ENCODE peak calls at places on chromosomes 12 and 14, in eight cellular contexts. One of them, this sample, is unnamed.
A peak's percentile ranks its signal among the peaks of the same experiment; 100 is the strongest.

GRCh38 chr12:123763093-123763492 is 992 bp downstream of the DNAH10 start:
- DNase-seq in GDM1: no peak
- DNase-seq in left lung: no peak
- DNase-seq in NCI-H774: no peak
- DNase-seq in AML-193: no peak
- DNase-seq in MCF 10A: no peak
- DNase-seq in dermis blood vessel endothelial cell: no peak
- DNase-seq in dorsolateral prefrontal cortex: no peak
- DNase-seq in this sample: no peak

GRCh38 chr14:56217380-56218045 is 99.3 kb downstream of the PELI2 start:
- DNase-seq in NCI-H774: no peak
- DNase-seq in dermis blood vessel endothelial cell: no peak
- DNase-seq in dorsolateral prefrontal cortex: no peak
- DNase-seq in GDM1: no peak
- DNase-seq in MCF 10A: no peak
- DNase-seq in AML-193: no peak
- DNase-seq in left lung: no peak
- DNase-seq in this sample: no peak

GRCh38 chr14:98894600-98894999 is 377.4 kb downstream of the BCL11B start:
- DNase-seq in dorsolateral prefrontal cortex: no peak
- DNase-seq in MCF 10A: no peak
- DNase-seq in NCI-H774: no peak
- DNase-seq in left lung: no peak
- DNase-seq in AML-193: no peak
- DNase-seq in GDM1: no peak
- DNase-seq in dermis blood vessel endothelial cell: no peak
- DNase-seq in this sample: no peak

GRCh38 chr14:56379956-56380355 is 199.6 kb upstream of the TMEM260 start:
- DNase-seq in dorsolateral prefrontal cortex: no peak
- DNase-seq in left lung: no peak
- DNase-seq in GDM1: no peak
- DNase-seq in MCF 10A: peak; percentile 40
- DNase-seq in dermis blood vessel endothelial cell: no peak
- DNase-seq in AML-193: no peak
- DNase-seq in NCI-H774: no peak
- DNase-seq in this sample: no peak

GRCh38 chr12:123916729-123917128 is 55.9 kb downstream of the CCDC92 start:
- DNase-seq in dermis blood vessel endothelial cell: no peak
- DNase-seq in dorsolateral prefrontal cortex: no peak
- DNase-seq in GDM1: no peak
- DNase-seq in AML-193: no peak
- DNase-seq in left lung: no peak
- DNase-seq in NCI-H774: no peak
- DNase-seq in MCF 10A: peak; percentile 48
- DNase-seq in this sample: no peak

GRCh38 chr14:49999216-49999761 is 106.4 kb downstream of the ARF6 start:
- DNase-seq in AML-193: peak; percentile 78
- DNase-seq in GDM1: peak; percentile 90
- DNase-seq in left lung: peak; percentile 87
- DNase-seq in MCF 10A: peak; percentile 76
- DNase-seq in dermis blood vessel endothelial cell: peak; percentile 84
- DNase-seq in NCI-H774: no peak
- DNase-seq in dorsolateral prefrontal cortex: peak; percentile 44
- DNase-seq in this sample: no peak

GRCh38 chr12:100267603-100268281 is 765 bp downstream of the SCYL2 start:
- DNase-seq in dorsolateral prefrontal cortex: no peak
- DNase-seq in dermis blood vessel endothelial cell: peak; percentile 50
- DNase-seq in NCI-H774: no peak
- DNase-seq in GDM1: no peak
- DNase-seq in left lung: no peak
- DNase-seq in AML-193: no peak
- DNase-seq in MCF 10A: peak; percentile 40
- DNase-seq in this sample: no peak

GRCh38 chr14:72609205-72609916 is 284.5 kb downstream of the DPF3 start:
- DNase-seq in AML-193: no peak
- DNase-seq in dermis blood vessel endothelial cell: no peak
- DNase-seq in NCI-H774: no peak
- DNase-seq in left lung: no peak
- DNase-seq in MCF 10A: no peak
- DNase-seq in dorsolateral prefrontal cortex: no peak
- DNase-seq in GDM1: no peak
- DNase-seq in this sample: no peak

GRCh38 chr12:20436367-20436766 is 68.0 kb downstream of the PDE3A start:
- DNase-seq in AML-193: no peak
- DNase-seq in GDM1: no peak
- DNase-seq in dorsolateral prefrontal cortex: no peak
- DNase-seq in NCI-H774: no peak
- DNase-seq in dermis blood vessel endothelial cell: peak; percentile 78
- DNase-seq in MCF 10A: no peak
- DNase-seq in left lung: no peak
- DNase-seq in this sample: no peak

GRCh38 chr14:36217732-36218131 is 41.2 kb upstream of the PTCSC3 start:
- DNase-seq in GDM1: no peak
- DNase-seq in left lung: no peak
- DNase-seq in AML-193: no peak
- DNase-seq in dorsolateral prefrontal cortex: no peak
- DNase-seq in NCI-H774: no peak
- DNase-seq in MCF 10A: peak; percentile 64
- DNase-seq in dermis blood vessel endothelial cell: no peak
- DNase-seq in this sample: no peak

GRCh38 chr14:95227279-95227860 is 70.0 kb upstream of the DICER1 start:
- DNase-seq in left lung: no peak
- DNase-seq in NCI-H774: no peak
- DNase-seq in AML-193: no peak
- DNase-seq in dermis blood vessel endothelial cell: peak; percentile 13
- DNase-seq in dorsolateral prefrontal cortex: no peak
- DNase-seq in MCF 10A: no peak
- DNase-seq in GDM1: no peak
- DNase-seq in this sample: peak; percentile 34

GRCh38 chr12:131530427-131530826 is 180.5 kb upstream of the SFSWAP start:
- DNase-seq in GDM1: no peak
- DNase-seq in NCI-H774: no peak
- DNase-seq in MCF 10A: no peak
- DNase-seq in left lung: no peak
- DNase-seq in dermis blood vessel endothelial cell: no peak
- DNase-seq in dorsolateral prefrontal cortex: no peak
- DNase-seq in AML-193: no peak
- DNase-seq in this sample: no peak

GRCh38 chr14:74038015-74038859 is 19.1 kb downstream of the BBOF1 start:
- DNase-seq in MCF 10A: peak; percentile 65
- DNase-seq in AML-193: peak; percentile 71
- DNase-seq in GDM1: peak; percentile 11
- DNase-seq in left lung: no peak
- DNase-seq in NCI-H774: no peak
- DNase-seq in dermis blood vessel endothelial cell: peak; percentile 75
- DNase-seq in dorsolateral prefrontal cortex: no peak
- DNase-seq in this sample: no peak

GRCh38 chr12:51181558-51181957 is 8.6 kb upstream of the TFCP2 start:
- DNase-seq in dermis blood vessel endothelial cell: no peak
- DNase-seq in MCF 10A: no peak
- DNase-seq in AML-193: no peak
- DNase-seq in NCI-H774: no peak
- DNase-seq in GDM1: no peak
- DNase-seq in left lung: no peak
- DNase-seq in dorsolateral prefrontal cortex: no peak
- DNase-seq in this sample: no peak

GRCh38 chr14:100022772-100023451 is 42.3 kb upstream of the EVL start:
- DNase-seq in dorsolateral prefrontal cortex: no peak
- DNase-seq in dermis blood vessel endothelial cell: no peak
- DNase-seq in AML-193: no peak
- DNase-seq in NCI-H774: no peak
- DNase-seq in left lung: no peak
- DNase-seq in MCF 10A: no peak
- DNase-seq in GDM1: no peak
- DNase-seq in this sample: no peak

GRCh38 chr14:75803768-75804167 is 142.7 kb downstream of the TTLL5 start:
- DNase-seq in dermis blood vessel endothelial cell: no peak
- DNase-seq in left lung: peak; percentile 70
- DNase-seq in GDM1: no peak
- DNase-seq in AML-193: no peak
- DNase-seq in NCI-H774: no peak
- DNase-seq in MCF 10A: no peak
- DNase-seq in dorsolateral prefrontal cortex: no peak
- DNase-seq in this sample: no peak

GRCh38 chr12:54125950-54126695 is 62.7 kb downstream of the SMUG1 start:
- DNase-seq in left lung: no peak
- DNase-seq in AML-193: no peak
- DNase-seq in dorsolateral prefrontal cortex: no peak
- DNase-seq in MCF 10A: peak; percentile 34
- DNase-seq in NCI-H774: no peak
- DNase-seq in GDM1: no peak
- DNase-seq in dermis blood vessel endothelial cell: no peak
- DNase-seq in this sample: no peak

GRCh38 chr14:55285048-55285652 is 13.9 kb downstream of the FBXO34 start:
- DNase-seq in MCF 10A: no peak
- DNase-seq in AML-193: no peak
- DNase-seq in dermis blood vessel endothelial cell: no peak
- DNase-seq in dorsolateral prefrontal cortex: no peak
- DNase-seq in GDM1: no peak
- DNase-seq in NCI-H774: no peak
- DNase-seq in left lung: no peak
- DNase-seq in this sample: no peak

GRCh38 chr12:27907766-27908165 is 64.8 kb downstream of the PTHLH start:
- DNase-seq in left lung: no peak
- DNase-seq in dorsolateral prefrontal cortex: no peak
- DNase-seq in NCI-H774: no peak
- DNase-seq in AML-193: no peak
- DNase-seq in MCF 10A: no peak
- DNase-seq in dermis blood vessel endothelial cell: no peak
- DNase-seq in GDM1: no peak
- DNase-seq in this sample: no peak

GRCh38 chr14:53156238-53156637 is 3.1 kb upstream of the DDHD1 start:
- DNase-seq in AML-193: no peak
- DNase-seq in dorsolateral prefrontal cortex: no peak
- DNase-seq in GDM1: no peak
- DNase-seq in dermis blood vessel endothelial cell: no peak
- DNase-seq in MCF 10A: no peak
- DNase-seq in NCI-H774: peak; percentile 17
- DNase-seq in left lung: no peak
- DNase-seq in this sample: no peak

GRCh38 chr12:107340920-107341319 is 247.6 kb upstream of the CRY1 start:
- DNase-seq in GDM1: no peak
- DNase-seq in dorsolateral prefrontal cortex: no peak
- DNase-seq in NCI-H774: no peak
- DNase-seq in dermis blood vessel endothelial cell: no peak
- DNase-seq in left lung: no peak
- DNase-seq in AML-193: no peak
- DNase-seq in MCF 10A: no peak
- DNase-seq in this sample: no peak

GRCh38 chr12:122869207-122869973 is 26.5 kb downstream of the VPS37B start:
- DNase-seq in GDM1: no peak
- DNase-seq in AML-193: no peak
- DNase-seq in dermis blood vessel endothelial cell: no peak
- DNase-seq in NCI-H774: no peak
- DNase-seq in left lung: no peak
- DNase-seq in MCF 10A: no peak
- DNase-seq in dorsolateral prefrontal cortex: no peak
- DNase-seq in this sample: no peak

GRCh38 chr14:58947816-58948440 is 240.5 kb upstream of the DAAM1 start:
- DNase-seq in MCF 10A: no peak
- DNase-seq in dermis blood vessel endothelial cell: peak; percentile 1
- DNase-seq in GDM1: no peak
- DNase-seq in NCI-H774: no peak
- DNase-seq in dorsolateral prefrontal cortex: no peak
- DNase-seq in left lung: no peak
- DNase-seq in AML-193: no peak
- DNase-seq in this sample: no peak

GRCh38 chr12:29053567-29053966 is 95.5 kb upstream of the FAR2 start:
- DNase-seq in dermis blood vessel endothelial cell: peak; percentile 17
- DNase-seq in dorsolateral prefrontal cortex: no peak
- DNase-seq in left lung: no peak
- DNase-seq in NCI-H774: no peak
- DNase-seq in MCF 10A: peak; percentile 9
- DNase-seq in AML-193: no peak
- DNase-seq in GDM1: no peak
- DNase-seq in this sample: no peak

GRCh38 chr12:16492240-16492639 is 113.7 kb downstream of the LMO3 start:
- DNase-seq in NCI-H774: no peak
- DNase-seq in dermis blood vessel endothelial cell: no peak
- DNase-seq in AML-193: no peak
- DNase-seq in GDM1: no peak
- DNase-seq in dorsolateral prefrontal cortex: no peak
- DNase-seq in left lung: no peak
- DNase-seq in MCF 10A: no peak
- DNase-seq in this sample: no peak

GRCh38 chr14:60485600-60486251 is at the start of gene C14orf39:
- DNase-seq in GDM1: no peak
- DNase-seq in dorsolateral prefrontal cortex: no peak
- DNase-seq in NCI-H774: no peak
- DNase-seq in AML-193: no peak
- DNase-seq in MCF 10A: no peak
- DNase-seq in dermis blood vessel endothelial cell: peak; percentile 38
- DNase-seq in left lung: peak; percentile 66
- DNase-seq in this sample: no peak

GRCh38 chr12:118773956-118774723 is 207.2 kb upstream of the SRRM4 start:
- DNase-seq in AML-193: no peak
- DNase-seq in dermis blood vessel endothelial cell: no peak
- DNase-seq in MCF 10A: no peak
- DNase-seq in left lung: peak; percentile 78
- DNase-seq in dorsolateral prefrontal cortex: peak; percentile 89
- DNase-seq in NCI-H774: peak; percentile 96
- DNase-seq in GDM1: no peak
- DNase-seq in this sample: peak; percentile 54

GRCh38 chr14:100076133-100076532 is 10.9 kb downstream of the EVL start:
- DNase-seq in dermis blood vessel endothelial cell: peak; percentile 10
- DNase-seq in dorsolateral prefrontal cortex: no peak
- DNase-seq in AML-193: peak; percentile 96
- DNase-seq in GDM1: peak; percentile 35
- DNase-seq in NCI-H774: no peak
- DNase-seq in MCF 10A: peak; percentile 52
- DNase-seq in left lung: no peak
- DNase-seq in this sample: no peak

GRCh38 chr14:74563233-74563585 is 48.8 kb downstream of the LTBP2 start:
- DNase-seq in NCI-H774: no peak
- DNase-seq in left lung: no peak
- DNase-seq in dermis blood vessel endothelial cell: no peak
- DNase-seq in GDM1: no peak
- DNase-seq in dorsolateral prefrontal cortex: no peak
- DNase-seq in MCF 10A: peak; percentile 75
- DNase-seq in AML-193: no peak
- DNase-seq in this sample: no peak

GRCh38 chr12:46660719-46661118 is 165.1 kb downstream of the SLC38A4 start:
- DNase-seq in AML-193: peak; percentile 94
- DNase-seq in dorsolateral prefrontal cortex: no peak
- DNase-seq in MCF 10A: no peak
- DNase-seq in NCI-H774: no peak
- DNase-seq in dermis blood vessel endothelial cell: peak; percentile 26
- DNase-seq in left lung: no peak
- DNase-seq in GDM1: no peak
- DNase-seq in this sample: no peak

GRCh38 chr12:95179011-95179410 is 38.3 kb downstream of the FGD6 start:
- DNase-seq in dermis blood vessel endothelial cell: no peak
- DNase-seq in MCF 10A: no peak
- DNase-seq in NCI-H774: no peak
- DNase-seq in AML-193: no peak
- DNase-seq in GDM1: no peak
- DNase-seq in left lung: no peak
- DNase-seq in dorsolateral prefrontal cortex: no peak
- DNase-seq in this sample: no peak

GRCh38 chr12:57983150-57983857 is 41.9 kb downstream of the ATP23 start:
- DNase-seq in dorsolateral prefrontal cortex: peak; percentile 27
- DNase-seq in left lung: no peak
- DNase-seq in dermis blood vessel endothelial cell: peak; percentile 82
- DNase-seq in GDM1: no peak
- DNase-seq in MCF 10A: peak; percentile 65
- DNase-seq in NCI-H774: peak; percentile 56
- DNase-seq in AML-193: peak; percentile 48
- DNase-seq in this sample: peak; percentile 0

GRCh38 chr12:57046392-57046791 is 3.5 kb downstream of the MYO1A start:
- DNase-seq in GDM1: no peak
- DNase-seq in left lung: no peak
- DNase-seq in AML-193: no peak
- DNase-seq in dermis blood vessel endothelial cell: no peak
- DNase-seq in MCF 10A: no peak
- DNase-seq in NCI-H774: no peak
- DNase-seq in dorsolateral prefrontal cortex: no peak
- DNase-seq in this sample: no peak

GRCh38 chr14:59631237-59631636 is 54.6 kb upstream of the CCDC175 start:
- DNase-seq in dermis blood vessel endothelial cell: peak; percentile 33
- DNase-seq in dorsolateral prefrontal cortex: no peak
- DNase-seq in left lung: no peak
- DNase-seq in NCI-H774: no peak
- DNase-seq in MCF 10A: peak; percentile 25
- DNase-seq in AML-193: no peak
- DNase-seq in GDM1: no peak
- DNase-seq in this sample: no peak

This sample was measured in nucleus accumbens.